ENCODE peak calls at places on chromosome 13, in four cellular contexts. One of them, this sample, is unnamed. For H3K27me3, the result is how much of the 10 kb centered on the place peaks cover.

GRCh38 chr13:98829541-98829940 is 77.1 kb upstream of the SLC15A1 start:
- DNase-seq in trophoblast cell: no peak
- DNase-seq in mesendoderm: no peak
- DNase-seq in mesenchymal stem cell: no peak
- DNase-seq in this sample: no peak

GRCh38 chr13:106418556-106418955 is 116.9 kb downstream of the EFNB2 start:
- DNase-seq in mesendoderm: no peak
- DNase-seq in mesenchymal stem cell: no peak
- DNase-seq in trophoblast cell: no peak
- DNase-seq in this sample: no peak

GRCh38 chr13:30618186-30618937 is 642 bp downstream of the USPL1 start:
- DNase-seq in trophoblast cell: no peak
- DNase-seq in mesendoderm: no peak
- DNase-seq in mesenchymal stem cell: peak
- DNase-seq in this sample: peak

GRCh38 chr13:83151308-83151660 is 731.0 kb downstream of the SLITRK1 start:
- DNase-seq in mesenchymal stem cell: no peak
- DNase-seq in trophoblast cell: no peak
- DNase-seq in mesendoderm: no peak
- DNase-seq in this sample: no peak

GRCh38 chr13:28754698-28755545 is 36.2 kb upstream of the SLC46A3 start:
- DNase-seq in mesendoderm: peak
- DNase-seq in mesenchymal stem cell: peak
- DNase-seq in trophoblast cell: no peak
- DNase-seq in this sample: no peak

GRCh38 chr13:108086678-108087077 is 128.7 kb downstream of the LIG4 start:
- DNase-seq in trophoblast cell: no peak
- DNase-seq in mesenchymal stem cell: peak
- DNase-seq in mesendoderm: peak
- DNase-seq in this sample: no peak

GRCh38 chr13:80778302-80778701 is 437.4 kb upstream of the SPRY2 start:
- DNase-seq in mesenchymal stem cell: no peak
- DNase-seq in mesendoderm: no peak
- DNase-seq in trophoblast cell: no peak
- DNase-seq in this sample: no peak

GRCh38 chr13:76886292-76887061 is at the start of gene KCTD12:
- DNase-seq in mesenchymal stem cell: peak
- DNase-seq in trophoblast cell: peak
- DNase-seq in mesendoderm: peak
- DNase-seq in this sample: peak

GRCh38 chr13:76383671-76384461 is 502.3 kb downstream of the KCTD12 start:
- DNase-seq in mesendoderm: peak
- DNase-seq in trophoblast cell: no peak
- DNase-seq in mesenchymal stem cell: peak
- DNase-seq in this sample: no peak

GRCh38 chr13:36130542-36131214 is 504 bp downstream of the DCLK1 start:
- DNase-seq in mesendoderm: peak
- DNase-seq in trophoblast cell: peak
- DNase-seq in mesenchymal stem cell: no peak
- DNase-seq in this sample: peak

GRCh38 chr13:76973920-76974617 is 17.8 kb upstream of the CLN5 start:
- DNase-seq in mesenchymal stem cell: no peak
- DNase-seq in mesendoderm: no peak
- DNase-seq in trophoblast cell: peak
- DNase-seq in this sample: no peak

GRCh38 chr13:65582160-65582559 is 1648.0 kb downstream of the PCDH9 start:
- DNase-seq in mesenchymal stem cell: no peak
- DNase-seq in trophoblast cell: no peak
- DNase-seq in mesendoderm: peak
- DNase-seq in this sample: no peak

GRCh38 chr13:23770428-23770827 is 118.8 kb downstream of the MIPEP start:
- DNase-seq in mesendoderm: peak
- DNase-seq in mesenchymal stem cell: no peak
- DNase-seq in trophoblast cell: no peak
- DNase-seq in this sample: no peak

GRCh38 chr13:73741742-73742141 is 392.5 kb downstream of the KLF12 start:
- DNase-seq in mesendoderm: peak
- DNase-seq in trophoblast cell: peak
- DNase-seq in mesenchymal stem cell: no peak
- DNase-seq in this sample: no peak

GRCh38 chr13:46530084-46530935 is 22.7 kb upstream of the LRCH1 start:
- DNase-seq in mesendoderm: no peak
- DNase-seq in mesenchymal stem cell: peak
- DNase-seq in trophoblast cell: no peak
- DNase-seq in this sample: no peak

GRCh38 chr13:79398915-79399314 is 7.1 kb downstream of the RBM26 start:
- DNase-seq in trophoblast cell: no peak
- DNase-seq in mesenchymal stem cell: no peak
- DNase-seq in mesendoderm: no peak
- DNase-seq in this sample: no peak

GRCh38 chr13:113275387-113275786 is 21.7 kb upstream of the LAMP1 start:
- DNase-seq in mesenchymal stem cell: peak
- DNase-seq in mesendoderm: peak
- DNase-seq in trophoblast cell: no peak
- DNase-seq in this sample: no peak

GRCh38 chr13:76387561-76387960 is 498.6 kb downstream of the KCTD12 start:
- DNase-seq in mesenchymal stem cell: peak
- DNase-seq in mesendoderm: no peak
- DNase-seq in trophoblast cell: no peak
- DNase-seq in this sample: no peak

GRCh38 chr13:38348890-38349289 is 761 bp upstream of the UFM1 start:
- DNase-seq in mesenchymal stem cell: peak
- DNase-seq in trophoblast cell: peak
- DNase-seq in mesendoderm: peak
- DNase-seq in this sample: peak

GRCh38 chr13:69296130-69296529 is 811.5 kb upstream of the ATXN8OS start:
- DNase-seq in mesenchymal stem cell: no peak
- DNase-seq in mesendoderm: no peak
- DNase-seq in trophoblast cell: no peak
- DNase-seq in this sample: no peak

GRCh38 chr13:44013666-44014291 is 134.1 kb downstream of the LACC1 start:
- DNase-seq in mesendoderm: no peak
- DNase-seq in trophoblast cell: no peak
- DNase-seq in mesenchymal stem cell: peak
- DNase-seq in this sample: no peak

GRCh38 chr13:97582170-97582569 is 148.2 kb downstream of the RAP2A start:
- DNase-seq in trophoblast cell: no peak
- DNase-seq in mesenchymal stem cell: no peak
- DNase-seq in mesendoderm: no peak
- DNase-seq in this sample: no peak

GRCh38 chr13:114304346-114305034 is 9.8 kb upstream of the CHAMP1 start:
- DNase-seq in mesenchymal stem cell: no peak
- DNase-seq in trophoblast cell: no peak
- DNase-seq in mesendoderm: no peak
- DNase-seq in this sample: no peak

GRCh38 chr13:99959538-99960230 is 11.9 kb downstream of the ZIC5 start:
- DNase-seq in trophoblast cell: no peak
- DNase-seq in mesendoderm: peak
- DNase-seq in mesenchymal stem cell: no peak
- DNase-seq in this sample: no peak
- H3K27me3 ChIP-seq in trophoblast cell: half or more
- H3K27me3 ChIP-seq in mesendoderm: under half
- H3K27me3 ChIP-seq in mesenchymal stem cell: half or more
- H3K27me3 ChIP-seq in this sample: under half

DNA sequence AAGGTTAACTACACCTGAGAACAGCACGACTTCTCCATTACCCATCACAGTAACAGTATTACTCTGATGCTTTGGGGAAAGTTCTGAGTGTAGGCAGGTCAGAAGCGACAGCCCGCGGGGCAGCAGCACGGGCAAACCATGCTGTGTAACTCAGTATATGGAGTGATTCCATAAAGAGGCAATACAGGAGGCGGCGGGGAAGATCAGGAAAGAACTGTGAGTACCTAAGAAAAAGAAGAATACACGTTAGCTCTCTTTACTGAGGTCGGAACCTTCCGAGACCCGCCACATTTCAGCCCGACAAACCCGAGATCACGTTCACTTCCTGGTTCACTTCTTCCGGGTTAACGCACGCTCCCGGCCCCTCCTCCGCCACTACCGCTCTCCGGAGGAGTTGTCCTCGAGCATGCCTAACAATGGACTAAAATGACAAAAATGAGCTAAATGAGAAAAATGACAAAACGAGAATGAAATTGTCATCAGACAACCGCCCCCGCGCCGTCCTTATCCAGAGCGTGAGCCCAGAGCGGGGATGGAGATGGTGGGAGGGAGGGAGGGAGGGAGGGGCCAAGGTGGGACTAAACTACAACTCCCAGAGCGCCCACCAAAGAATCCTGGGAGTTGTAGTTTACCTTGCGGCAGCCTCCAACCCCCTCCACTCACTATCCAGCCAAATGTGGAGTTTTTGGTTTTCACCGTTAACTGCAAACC is at the start of gene MTRF1:
- DNase-seq in trophoblast cell: peak
- DNase-seq in mesenchymal stem cell: peak
- DNase-seq in mesendoderm: peak
- DNase-seq in this sample: peak
- H2BK120ac ChIP-seq in trophoblast cell: peak
- H2BK120ac ChIP-seq in mesenchymal stem cell: peak
- H2BK120ac ChIP-seq in mesendoderm: no peak
- H2BK120ac ChIP-seq in this sample: no peak

DNA sequence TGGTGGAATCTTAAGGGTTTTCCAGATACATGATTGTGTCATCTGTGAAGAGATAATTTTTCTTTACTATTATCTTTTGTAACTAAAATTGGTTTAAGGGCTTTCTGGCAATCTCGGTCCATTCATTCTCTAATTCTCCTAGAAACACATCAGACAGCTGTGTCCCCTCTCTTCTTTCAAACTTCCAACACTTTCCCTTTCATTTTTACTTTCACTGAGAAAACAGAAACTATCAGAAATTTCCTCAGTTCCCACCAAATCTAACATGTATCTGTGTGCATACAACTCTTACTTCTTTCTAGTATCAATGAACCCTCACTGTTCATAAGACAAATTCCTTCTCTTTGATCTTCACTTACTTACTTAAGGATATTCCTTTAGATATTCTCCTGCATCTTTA is 40.2 kb downstream of the KCNRG start:
- DNase-seq in mesendoderm: no peak
- DNase-seq in trophoblast cell: no peak
- DNase-seq in mesenchymal stem cell: no peak
- DNase-seq in this sample: no peak
- H3K4me3 ChIP-seq in mesendoderm: no peak
- H3K4me3 ChIP-seq in trophoblast cell: no peak
- H3K4me3 ChIP-seq in mesenchymal stem cell: no peak
- H3K4me3 ChIP-seq in this sample: no peak

GRCh38 chr13:96065851-96066250 is 12.7 kb upstream of the UGGT2 start:
- DNase-seq in mesenchymal stem cell: no peak
- DNase-seq in mesendoderm: no peak
- DNase-seq in trophoblast cell: no peak
- DNase-seq in this sample: no peak
- H3K27me3 ChIP-seq in mesenchymal stem cell: under half
- H3K27me3 ChIP-seq in mesendoderm: under half
- H3K27me3 ChIP-seq in trophoblast cell: under half
- H3K27me3 ChIP-seq in this sample: under half

GRCh38 chr13:63307239-63307638 is 1891.6 kb upstream of the PCDH20 start:
- DNase-seq in trophoblast cell: no peak
- DNase-seq in mesendoderm: no peak
- DNase-seq in mesenchymal stem cell: no peak
- DNase-seq in this sample: no peak
- H2BK120ac ChIP-seq in trophoblast cell: no peak
- H2BK120ac ChIP-seq in mesendoderm: no peak
- H2BK120ac ChIP-seq in mesenchymal stem cell: no peak
- H2BK120ac ChIP-seq in this sample: no peak

GRCh38 chr13:21033224-21033855 is 28.0 kb downstream of the LATS2 start:
- DNase-seq in mesenchymal stem cell: peak
- DNase-seq in trophoblast cell: no peak
- DNase-seq in mesendoderm: peak
- DNase-seq in this sample: no peak
- H3K4me3 ChIP-seq in mesenchymal stem cell: peak
- H3K4me3 ChIP-seq in trophoblast cell: no peak
- H3K4me3 ChIP-seq in mesendoderm: no peak
- H3K4me3 ChIP-seq in this sample: no peak

This sample was measured in neuronal stem cell.